ENCODE peak calls at places on chromosome 12, in nine cellular contexts. C is HT1080; D is stimulated activated CD4-positive, alpha-beta T cell treated with anti-CD3 and anti-CD28 coated beads, Interleukin-1b, Interleukin-23, amount 100 ng/mL, for 48 hours; W is NCI-H1436; X is left cardiac atrium; B is activated CD4-positive, alpha-beta T cell treated with anti-CD3 and anti-CD28 coated beads, Interleukin-2, amount 50 U/mL, for 24 hours; A is fibroblast of gingiva; G is NCI-H1092; Y is stimulated activated CD8-positive, alpha-beta memory T cell treated with anti-CD3 and anti-CD28 coated beads, Interleukin-15, amount 100 ng/mL, for 1 hour. O is an unnamed sample.

GRCh38 chr12:87323369-87323768 is 705.8 kb downstream of the C12orf50 start:
- DNase-seq in Y (no peak), A (peak), C (peak), X (no peak), B (no peak), W (no peak), G (no peak), D (no peak), O (no peak)

GRCh38 chr12:124747426-124748161 is 116.1 kb downstream of the SCARB1 start:
- DNase-seq in X (no peak), B (no peak), G (no peak), A (peak), W (no peak), Y (no peak), C (peak), D (no peak), O (no peak)

GRCh38 chr12:124238886-124239285 is 56.0 kb upstream of the RFLNA start:
- DNase-seq in X (no peak), B (no peak), W (no peak), Y (no peak), G (no peak), A (no peak), D (no peak), C (no peak), O (no peak)

GRCh38 chr12:97394657-97395056 is 67.9 kb upstream of the RMST start:
- DNase-seq in W (no peak), A (no peak), D (no peak), C (no peak), Y (no peak), X (no peak), G (no peak), B (no peak), O (no peak)

GRCh38 chr12:5101686-5102085 is 58.0 kb downstream of the KCNA5 start:
- DNase-seq in W (no peak), A (no peak), G (no peak), X (no peak), D (no peak), C (no peak), Y (no peak), B (no peak), O (no peak)

GRCh38 chr12:4032906-4033628 is 159.9 kb upstream of the PARP11 start:
- DNase-seq in Y (no peak), G (no peak), A (peak), X (no peak), C (no peak), B (no peak), D (no peak), W (no peak), O (no peak)

GRCh38 chr12:1457901-1458300 is 136.5 kb downstream of the FBXL14 start:
- DNase-seq in A (peak), B (no peak), D (no peak), C (peak), W (no peak), X (no peak), G (no peak), Y (no peak), O (no peak)

GRCh38 chr12:88227871-88228270 is 85.8 kb downstream of the TMTC3 start:
- DNase-seq in G (no peak), X (no peak), C (no peak), Y (no peak), A (no peak), D (no peak), W (no peak), B (no peak), O (no peak)

GRCh38 chr12:53241623-53242412 is 9.8 kb upstream of the RARG start:
- DNase-seq in C (no peak), W (no peak), A (no peak), D (no peak), G (no peak), Y (no peak), B (no peak), X (no peak), O (no peak)

GRCh38 chr12:46206471-46206870 is 62.4 kb downstream of the SLC38A1 start:
- DNase-seq in C (no peak), G (no peak), B (no peak), W (no peak), A (no peak), Y (no peak), D (no peak), X (no peak), O (no peak)

GRCh38 chr12:73547421-73547820 is 990.2 kb upstream of the ATXN7L3B start:
- DNase-seq in C (peak), G (no peak), Y (no peak), A (no peak), B (no peak), D (no peak), W (no peak), X (no peak), O (no peak)

O was measured in hippocampal formation.